ENCODE peak calls at places on chromosome 10, in four cellular contexts. Z is left lung, V is DND-41, K is neural progenitor cell. H is an unnamed sample. For H3K36me3, the result is how much of the 10 kb centered on the place peaks cover.

GRCh38 chr10:86733260-86733671 is 23.2 kb upstream of the BMPR1A start:
- DNase-seq in K (no peak), V (no peak), Z (peak), H (no peak)

GRCh38 chr10:63173468-63174227 is 40.5 kb downstream of the NRBF2 start:
- DNase-seq in Z (no peak), V (no peak), K (no peak), H (no peak)

GRCh38 chr10:63700209-63700934 is 179.2 kb downstream of the REEP3 start:
- DNase-seq in Z (no peak), V (no peak), K (no peak), H (no peak)

GRCh38 chr10:37634351-37634880 is 223.0 kb downstream of the ZNF248 start:
- DNase-seq in Z (no peak), V (no peak), K (no peak), H (no peak)

GRCh38 chr10:43200538-43201390 is 62.5 kb downstream of the CSGALNACT2 start:
- DNase-seq in V (no peak), Z (no peak), K (no peak), H (no peak)

GRCh38 chr10:49207936-49208482 is 19.8 kb upstream of the TMEM273 start:
- DNase-seq in K (no peak), Z (no peak), V (no peak), H (no peak)

GRCh38 chr10:69439350-69439739 is 11.9 kb upstream of the TSPAN15 start:
- DNase-seq in K (no peak), V (no peak), Z (peak), H (no peak)

GRCh38 chr10:5538446-5538845 is 13.7 kb downstream of the CALML3 start:
- DNase-seq in V (no peak), K (no peak), Z (peak), H (no peak)

GRCh38 chr10:52951819-52952218 is 179.2 kb upstream of the MBL2 start:
- DNase-seq in K (peak), Z (no peak), V (no peak), H (no peak)

GRCh38 chr10:131310054-131310903 is 1.2 kb downstream of the TCERG1L start:
- DNase-seq in V (no peak), Z (no peak), K (no peak), H (no peak)

GRCh38 chr10:42690449-42691360 is 52.3 kb upstream of the ZNF33B start:
- DNase-seq in K (no peak), Z (no peak), V (no peak), H (no peak)

GRCh38 chr10:80596391-80597257 is 58.9 kb downstream of the SH2D4B start:
- DNase-seq in Z (no peak), K (peak), V (peak), H (peak)

GRCh38 chr10:35438718-35439117 is 102.4 kb downstream of the CCNY start:
- DNase-seq in K (no peak), Z (no peak), V (no peak), H (no peak)

DNA sequence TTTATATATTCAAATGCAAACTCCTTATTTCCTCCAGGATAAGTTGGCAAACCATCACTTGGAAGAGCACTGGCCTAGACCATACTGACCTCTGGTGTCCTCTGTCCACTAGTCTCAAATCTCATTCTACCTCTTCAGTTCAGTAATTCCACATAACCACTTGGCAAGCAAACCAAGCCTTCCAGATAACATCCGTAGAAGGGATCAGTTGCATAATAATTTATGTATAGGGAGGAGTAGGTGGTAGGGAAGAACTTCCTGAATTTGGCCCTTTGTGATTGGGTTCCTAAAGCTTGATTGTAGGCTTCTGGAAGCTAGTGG is 55.0 kb downstream of the WAC start:
- DNase-seq in V (no peak), Z (no peak), K (no peak), H (no peak)
- H3K36me3 ChIP-seq in V (half or more), Z (half or more), K (under half), H (half or more)

GRCh38 chr10:102159831-102160230 is 7.6 kb downstream of the NOLC1 start:
- DNase-seq in V (no peak), K (no peak), Z (no peak), H (no peak)
- H3K36me3 ChIP-seq in V (half or more), K (under half), Z (half or more), H (half or more)

GRCh38 chr10:79209340-79209739 is 137.9 kb upstream of the PPIF start:
- DNase-seq in V (no peak), Z (no peak), K (no peak), H (no peak)

GRCh38 chr10:79207096-79207357 is 138.3 kb downstream of the ZMIZ1 start:
- DNase-seq in Z (no peak), V (no peak), K (no peak), H (no peak)

GRCh38 chr10:79206300-79207095 is 137.7 kb downstream of the ZMIZ1 start:
- DNase-seq in Z (no peak), V (no peak), K (no peak), H (no peak)

GRCh38 chr10:79208251-79208983 is 138.9 kb upstream of the PPIF start:
- DNase-seq in K (no peak), V (no peak), Z (no peak), H (no peak)

DNA sequence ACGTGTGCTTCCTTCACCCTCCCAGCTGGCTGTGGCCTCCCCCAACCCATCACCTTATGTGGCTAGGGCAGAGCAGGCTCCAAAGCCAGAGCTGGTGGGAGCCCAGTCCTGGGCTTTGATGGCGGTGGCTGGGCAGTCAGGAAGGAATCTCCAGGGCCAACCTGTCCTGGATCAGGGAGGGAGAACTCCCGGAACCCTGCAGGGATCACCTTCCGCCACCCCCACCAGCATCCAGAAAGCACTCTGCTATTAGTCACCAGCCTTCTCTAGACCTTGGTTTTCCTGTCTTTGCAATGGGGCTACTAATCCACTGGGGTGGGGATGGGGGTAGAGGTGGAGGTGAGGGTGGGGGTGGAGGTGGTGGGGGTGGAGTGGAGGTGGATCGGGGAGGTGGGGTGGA is 139.0 kb downstream of the ZMIZ1 start:
- DNase-seq in Z (no peak), K (no peak), V (no peak), H (no peak)
- H3K36me3 ChIP-seq in Z (half or more), K (under half), V (half or more), H (under half)

DNA sequence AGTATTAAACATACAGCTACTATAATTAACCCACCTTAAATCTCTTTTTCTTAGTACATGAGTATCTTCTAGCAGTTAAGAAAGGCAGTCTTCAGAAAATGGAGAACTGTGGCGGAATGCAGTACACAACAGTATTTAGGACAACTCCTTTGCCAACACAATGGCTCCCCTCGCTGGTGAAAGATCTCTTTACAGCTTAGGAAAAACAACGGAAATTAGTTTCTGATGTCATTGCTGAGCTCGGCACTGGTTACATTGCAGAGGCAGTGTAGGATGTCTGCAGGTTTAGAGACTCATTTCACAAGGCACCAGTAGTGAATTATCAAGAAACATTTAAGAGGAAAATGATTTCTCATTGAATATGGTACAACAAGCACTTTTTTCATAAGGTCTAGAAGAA is 43.4 kb downstream of the GLRX3 start:
- DNase-seq in Z (no peak), V (peak), K (peak), H (peak)
- H3K36me3 ChIP-seq in Z (half or more), V (half or more), K (under half), H (under half)

GRCh38 chr10:99742240-99742639 is 10.2 kb downstream of the CUTC start:
- DNase-seq in K (no peak), Z (no peak), V (no peak), H (no peak)
- H3K36me3 ChIP-seq in K (under half), Z (half or more), V (half or more), H (half or more)

DNA sequence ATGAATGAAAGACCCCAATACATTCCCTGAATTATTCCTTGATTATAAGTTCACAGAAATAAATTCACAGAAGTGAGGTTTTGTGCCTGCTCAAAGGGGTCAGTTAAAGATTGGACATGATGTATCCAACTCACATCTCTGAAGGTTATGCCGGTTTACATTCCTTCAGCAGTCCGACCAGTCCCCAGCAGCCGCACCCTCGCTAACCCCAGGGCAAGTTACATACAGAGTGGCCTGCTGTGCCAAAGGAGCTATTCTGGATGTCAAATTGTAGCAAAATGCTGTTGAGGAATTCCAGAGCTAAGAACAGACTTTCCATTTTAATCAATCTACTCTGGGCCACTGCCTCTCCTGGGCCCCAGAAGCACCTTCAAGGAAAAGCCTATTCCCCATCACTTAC is 20.3 kb downstream of the PSAP start:
- DNase-seq in K (no peak), V (no peak), Z (no peak), H (no peak)
- H3K36me3 ChIP-seq in K (under half), V (half or more), Z (half or more), H (half or more)

GRCh38 chr10:79390551-79391229 is 43.4 kb downstream of the PPIF start:
- DNase-seq in V (no peak), K (no peak), Z (peak), H (no peak)
- H3K36me3 ChIP-seq in V (under half), K (under half), Z (under half), H (under half)

GRCh38 chr10:73772280-73773151 is 9.3 kb upstream of the CHCHD1 start:
- DNase-seq in K (peak), Z (peak), V (peak), H (peak)

GRCh38 chr10:73771722-73772279 is 10.0 kb upstream of the CHCHD1 start:
- DNase-seq in Z (peak), V (no peak), K (peak), H (peak)

GRCh38 chr10:73773152-73773879 is 8.5 kb upstream of the CHCHD1 start:
- DNase-seq in V (no peak), K (no peak), Z (no peak), H (no peak)

GRCh38 chr10:73769396-73769795 is 12.5 kb upstream of the CHCHD1 start:
- DNase-seq in Z (no peak), V (no peak), K (no peak), H (no peak)

DNA sequence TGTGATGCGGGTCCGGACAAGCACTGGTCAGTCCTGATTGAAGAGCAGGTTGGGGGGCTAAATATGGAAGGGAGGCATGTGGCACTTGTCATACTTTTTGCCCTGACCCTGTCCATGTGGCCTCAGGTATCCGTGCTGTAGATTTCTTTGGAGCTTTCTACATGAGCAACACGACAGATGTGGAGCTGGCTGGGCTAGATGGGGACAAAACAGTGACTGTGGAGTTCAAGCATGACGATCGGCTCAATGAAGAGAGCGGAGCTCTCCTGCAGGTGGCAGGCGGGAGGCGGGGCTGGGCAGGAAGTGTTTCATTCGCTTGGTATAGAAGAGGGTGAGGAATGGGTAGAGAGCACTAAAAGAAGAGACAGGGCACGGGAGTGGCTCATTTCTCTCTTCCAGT is 13.0 kb upstream of the CHCHD1 start:
- DNase-seq in K (no peak), Z (no peak), V (no peak), H (peak)
- H3K36me3 ChIP-seq in K (under half), Z (half or more), V (half or more), H (under half)

GRCh38 chr10:79105164-79105739 is 36.5 kb downstream of the ZMIZ1 start:
- DNase-seq in V (no peak), Z (no peak), K (peak), H (no peak)
- H3K36me3 ChIP-seq in V (under half), Z (under half), K (under half), H (under half)

H was measured in CD4-positive, alpha-beta memory T cell.